ENCODE peak calls at places on chromosomes 16 and 17, in eight cellular contexts. G, M, W, B, L, H, F and O are unnamed samples. For H3K27me3, the result is how much of the 10 kb centered on the place peaks cover.

GRCh38 chr17:34312080-34312479 is 7.2 kb upstream of the CCL8 start:
- DNase-seq in G (no peak), M (no peak), W (no peak), B (no peak), L (no peak), H (no peak), F (no peak), O (no peak)

GRCh38 chr16:2163211-2163881 is 7.8 kb downstream of the TRAF7 start:
- DNase-seq in G (no peak), M (no peak), W (no peak), B (no peak), L (peak), H (no peak), F (peak), O (no peak)

GRCh38 chr17:6666077-6666521 is 14.5 kb downstream of the C17orf100 start:
- DNase-seq in G (peak), M (peak), W (peak), B (no peak), L (peak), H (peak), F (peak), O (peak)

GRCh38 chr17:57548421-57549385 is 196.4 kb downstream of the CCDC182 start:
- DNase-seq in G (no peak), M (no peak), W (no peak), B (no peak), L (no peak), H (no peak), F (no peak), O (no peak)

GRCh38 chr16:89370081-89370511 is 120.3 kb downstream of the ANKRD11 start:
- DNase-seq in G (no peak), M (no peak), W (peak), B (no peak), L (no peak), H (no peak), F (no peak), O (no peak)

GRCh38 chr17:8488931-8489330 is 53.2 kb downstream of the NDEL1 start:
- DNase-seq in G (no peak), M (peak), W (peak), B (peak), L (no peak), H (no peak), F (no peak), O (peak)

GRCh38 chr16:13056607-13057006 is 155.2 kb downstream of the SHISA9 start:
- DNase-seq in G (no peak), M (no peak), W (no peak), B (no peak), L (no peak), H (peak), F (no peak), O (no peak)

GRCh38 chr17:31488264-31488981 is 96.9 kb downstream of the RAB11FIP4 start:
- DNase-seq in G (peak), M (peak), W (no peak), B (no peak), L (peak), H (no peak), F (peak), O (no peak)

GRCh38 chr16:27084296-27085065 is 17.8 kb downstream of the C16orf82 start:
- DNase-seq in G (no peak), M (no peak), W (no peak), B (no peak), L (no peak), H (no peak), F (no peak), O (no peak)

GRCh38 chr17:44198721-44199552 is 747 bp downstream of the ATXN7L3 start:
- DNase-seq in G (peak), M (peak), W (no peak), B (no peak), L (peak), H (peak), F (peak), O (no peak)

GRCh38 chr16:85327731-85328664 is 215.7 kb upstream of the CIBAR2 start:
- DNase-seq in G (no peak), M (no peak), W (peak), B (no peak), L (no peak), H (no peak), F (no peak), O (no peak)

GRCh38 chr17:8126306-8127066 is 2.6 kb upstream of the HES7 start:
- DNase-seq in G (no peak), M (no peak), W (no peak), B (no peak), L (no peak), H (peak), F (peak), O (no peak)

GRCh38 chr17:81193470-81194224 is 27.6 kb upstream of the AATK start:
- DNase-seq in G (no peak), M (no peak), W (no peak), B (no peak), L (no peak), H (no peak), F (no peak), O (no peak)

GRCh38 chr16:1635070-1635469 is 22.9 kb downstream of the CRAMP1 start:
- DNase-seq in G (no peak), M (no peak), W (peak), B (no peak), L (no peak), H (no peak), F (no peak), O (no peak)

GRCh38 chr16:28549301-28549899 is 4.3 kb upstream of the SGF29 start:
- DNase-seq in G (no peak), M (no peak), W (peak), B (no peak), L (no peak), H (no peak), F (no peak), O (no peak)

GRCh38 chr16:57618306-57619132 is 9.9 kb upstream of the ADGRG1 start:
- DNase-seq in G (peak), M (no peak), W (no peak), B (no peak), L (peak), H (no peak), F (no peak), O (no peak)

GRCh38 chr17:1045456-1045855 is 48.5 kb downstream of the TIMM22 start:
- DNase-seq in G (no peak), M (no peak), W (no peak), B (no peak), L (no peak), H (no peak), F (no peak), O (no peak)

GRCh38 chr16:88681709-88682451 is 4.4 kb downstream of the SNAI3 start:
- DNase-seq in G (peak), M (peak), W (no peak), B (no peak), L (peak), H (peak), F (peak), O (no peak)

GRCh38 chr16:27464663-27465482 is 62.9 kb downstream of the IL21R start:
- DNase-seq in G (no peak), M (no peak), W (no peak), B (no peak), L (no peak), H (no peak), F (no peak), O (no peak)

GRCh38 chr16:48616571-48616970 is 6.6 kb upstream of the N4BP1 start:
- DNase-seq in G (no peak), M (no peak), W (no peak), B (no peak), L (peak), H (no peak), F (no peak), O (no peak)

GRCh38 chr16:48619547-48619946 is 9.6 kb upstream of the N4BP1 start:
- DNase-seq in G (no peak), M (no peak), W (no peak), B (no peak), L (no peak), H (no peak), F (no peak), O (no peak)

GRCh38 chr16:48617104-48617503 is 7.1 kb upstream of the N4BP1 start:
- DNase-seq in G (no peak), M (no peak), W (no peak), B (no peak), L (no peak), H (no peak), F (no peak), O (no peak)

GRCh38 chr16:48620445-48620844 is 10.5 kb upstream of the N4BP1 start:
- DNase-seq in G (no peak), M (no peak), W (no peak), B (no peak), L (peak), H (no peak), F (no peak), O (no peak)

GRCh38 chr16:48617711-48618148 is 7.8 kb upstream of the N4BP1 start:
- DNase-seq in G (peak), M (no peak), W (peak), B (no peak), L (peak), H (no peak), F (no peak), O (no peak)
- TF ChIP-seq CTCF in G (no peak), M (no peak), W (no peak), B (no peak), L (no peak), H (no peak), F (no peak), O (no peak)

GRCh38 chr16:67108489-67108888 is 1.3 kb upstream of the PHAF1 start:
- DNase-seq in G (no peak), M (no peak), W (no peak), B (no peak), L (no peak), H (no peak), F (no peak), O (no peak)

GRCh38 chr16:67110136-67110847 is 551 bp downstream of the PHAF1 start:
- DNase-seq in G (peak), M (no peak), W (no peak), B (no peak), L (no peak), H (no peak), F (no peak), O (no peak)

GRCh38 chr16:67108931-67109406 is 772 bp upstream of the PHAF1 start:
- DNase-seq in G (no peak), M (no peak), W (no peak), B (no peak), L (no peak), H (no peak), F (no peak), O (no peak)

GRCh38 chr16:67111951-67112444 is 2.3 kb downstream of the PHAF1 start:
- DNase-seq in G (no peak), M (no peak), W (no peak), B (no peak), L (no peak), H (no peak), F (no peak), O (no peak)

DNA sequence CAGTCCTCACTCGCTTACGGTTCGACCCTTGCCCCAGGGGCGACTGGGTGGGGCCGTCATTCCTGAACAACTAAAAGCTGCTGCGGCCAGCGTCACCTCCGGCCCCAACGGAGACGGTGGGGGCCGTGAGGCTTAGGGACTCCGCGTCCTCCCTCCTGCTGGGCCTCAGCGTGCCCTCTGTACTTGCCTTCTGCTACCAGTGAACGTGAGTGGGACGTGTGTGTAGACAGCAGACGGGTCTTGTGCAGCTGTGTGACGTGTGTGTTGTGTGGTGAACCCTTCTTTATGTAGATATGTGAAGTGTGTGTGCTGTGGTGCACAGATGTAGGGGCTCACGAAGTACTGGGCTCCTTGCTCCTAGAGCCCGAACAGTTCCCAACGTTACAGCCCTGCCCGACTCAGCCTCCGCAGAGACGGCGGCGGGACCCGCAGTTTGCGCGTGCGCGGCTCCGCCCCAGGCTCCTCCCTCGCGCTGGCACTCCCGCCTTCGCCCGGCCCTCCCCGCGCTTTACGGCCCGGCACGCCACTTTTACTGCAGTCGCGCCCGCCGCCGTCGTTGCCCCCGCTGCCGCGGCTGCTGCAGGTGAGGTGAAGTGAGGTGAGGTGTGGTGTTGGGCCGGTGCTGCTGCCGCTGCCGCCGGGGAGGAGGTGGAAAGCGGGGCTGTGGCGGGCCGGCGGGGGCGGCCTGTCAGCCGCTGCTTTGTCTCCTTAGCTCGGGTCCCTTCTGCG is at the start of gene PHAF1:
- DNase-seq in G (peak), M (peak), W (peak), B (peak), L (peak), H (peak), F (peak), O (peak)
- H3K4me3 ChIP-seq in G (peak), M (peak), W (peak), B (peak), L (peak), H (peak), F (peak), O (peak)

DNA sequence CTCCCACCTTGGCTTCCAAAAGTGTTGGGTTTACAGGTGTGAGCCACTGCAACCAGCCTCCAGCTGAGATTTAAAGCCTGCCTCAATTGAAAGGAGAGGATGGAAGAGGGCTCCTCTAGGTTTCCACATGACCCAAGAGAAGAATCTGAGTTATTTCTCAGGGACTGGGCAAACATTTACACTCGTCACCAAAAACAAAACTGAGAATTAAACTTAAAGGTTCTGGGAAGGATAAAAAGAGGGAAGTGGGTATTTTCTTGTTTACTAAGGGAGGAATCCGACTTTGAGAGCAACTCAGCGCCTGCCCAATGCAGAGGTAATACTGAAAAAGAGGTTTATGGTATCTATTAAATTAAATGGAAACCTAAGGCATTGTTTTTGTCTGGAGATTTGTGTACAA is 13.3 kb downstream of the HOXB1 start:
- DNase-seq in G (no peak), M (no peak), W (no peak), B (no peak), L (no peak), H (no peak), F (no peak), O (no peak)
- H3K27me3 ChIP-seq in G (under half), M (under half), W (under half), B (under half), L (under half), H (under half), F (under half), O (under half)

GRCh38 chr16:16096161-16096857 is 127.0 kb downstream of the ABCC6 start:
- DNase-seq in G (peak), M (no peak), W (peak), B (peak), L (no peak), H (no peak), F (peak), O (no peak)
- TF ChIP-seq CTCF in G (no peak), M (no peak), W (peak), B (peak), L (no peak), H (peak), F (peak), O (peak)

GRCh38 chr16:73095142-73095791 is 47.3 kb upstream of the ZFHX3 start:
- DNase-seq in G (no peak), M (no peak), W (no peak), B (no peak), L (no peak), H (no peak), F (no peak), O (no peak)
- H3K4me3 ChIP-seq in G (no peak), M (no peak), W (no peak), B (no peak), L (no peak), H (no peak), F (no peak), O (no peak)

DNA sequence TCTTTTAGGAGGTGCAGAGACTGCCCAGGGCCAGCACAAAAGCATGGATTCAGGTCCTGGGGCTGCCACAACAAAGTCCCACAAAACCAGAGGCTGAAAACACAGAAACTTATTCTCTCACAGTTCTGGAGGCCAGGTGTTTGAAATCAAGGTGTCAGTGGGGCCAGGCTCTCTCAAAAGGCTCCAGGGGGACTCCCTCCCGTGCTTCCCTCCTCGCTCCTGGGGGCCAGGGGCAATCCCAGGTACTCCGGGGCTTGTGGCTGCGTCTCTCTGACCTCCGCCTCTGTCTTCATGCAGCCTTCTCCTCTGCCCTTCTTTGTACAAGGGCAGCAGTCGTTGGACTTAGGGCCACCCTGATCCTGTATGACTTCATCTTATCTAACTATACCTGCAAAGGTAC is 8.3 kb upstream of the RBFOX3 start:
- DNase-seq in G (no peak), M (no peak), W (no peak), B (no peak), L (no peak), H (no peak), F (no peak), O (no peak)
- H3K27me3 ChIP-seq in G (under half), M (under half), W (under half), B (under half), L (under half), H (under half), F (under half), O (under half)

GRCh38 chr17:75587718-75588545 is at the start of gene MYO15B:
- DNase-seq in G (peak), M (peak), W (no peak), B (no peak), L (peak), H (no peak), F (peak), O (no peak)
- TF ChIP-seq CTCF in G (peak), M (no peak), W (peak), B (peak), L (peak), H (peak), F (peak), O (peak)

DNA sequence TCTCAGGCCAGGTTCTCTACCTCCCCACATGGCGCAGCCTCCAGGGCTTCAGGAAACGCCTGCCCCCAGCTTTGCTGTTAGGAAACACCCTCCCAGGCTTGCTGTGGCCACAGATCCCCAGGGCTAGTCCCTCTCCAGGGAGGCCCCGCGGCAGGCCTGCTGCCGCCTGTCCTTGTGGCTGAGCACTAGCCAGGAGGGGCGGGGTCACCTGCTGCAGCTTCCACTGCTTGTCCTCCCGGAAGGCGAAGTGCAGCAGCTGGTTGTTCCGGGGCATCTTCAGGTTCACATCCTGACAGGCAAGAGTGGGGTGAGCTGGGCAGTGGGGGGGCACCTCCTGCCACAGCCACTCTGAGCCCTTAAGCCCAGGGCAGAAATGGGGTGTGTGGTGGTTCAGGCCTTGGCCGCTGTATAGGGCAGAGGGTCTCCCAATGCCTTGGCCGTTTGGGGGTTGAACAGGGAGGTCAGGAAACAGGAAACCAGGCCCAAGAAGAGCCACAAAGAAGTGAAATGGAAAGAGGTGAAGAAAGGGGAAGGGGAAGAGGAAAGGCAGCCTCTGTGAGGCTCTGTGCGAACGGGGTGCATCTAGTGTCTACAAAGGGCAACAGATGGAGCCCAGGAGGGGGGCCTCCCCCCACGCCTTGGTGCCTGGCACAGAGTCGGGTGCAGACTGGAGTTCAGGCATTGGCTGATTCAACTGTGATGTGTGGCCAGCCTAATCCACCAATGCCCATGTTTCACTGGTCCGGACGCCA is 2.0 kb downstream of the ROGDI start:
- DNase-seq in G (peak), M (no peak), W (no peak), B (no peak), L (peak), H (peak), F (peak), O (no peak)
- H3K4me3 ChIP-seq in G (no peak), M (no peak), W (no peak), B (no peak), L (peak), H (peak), F (no peak), O (no peak)

DNA sequence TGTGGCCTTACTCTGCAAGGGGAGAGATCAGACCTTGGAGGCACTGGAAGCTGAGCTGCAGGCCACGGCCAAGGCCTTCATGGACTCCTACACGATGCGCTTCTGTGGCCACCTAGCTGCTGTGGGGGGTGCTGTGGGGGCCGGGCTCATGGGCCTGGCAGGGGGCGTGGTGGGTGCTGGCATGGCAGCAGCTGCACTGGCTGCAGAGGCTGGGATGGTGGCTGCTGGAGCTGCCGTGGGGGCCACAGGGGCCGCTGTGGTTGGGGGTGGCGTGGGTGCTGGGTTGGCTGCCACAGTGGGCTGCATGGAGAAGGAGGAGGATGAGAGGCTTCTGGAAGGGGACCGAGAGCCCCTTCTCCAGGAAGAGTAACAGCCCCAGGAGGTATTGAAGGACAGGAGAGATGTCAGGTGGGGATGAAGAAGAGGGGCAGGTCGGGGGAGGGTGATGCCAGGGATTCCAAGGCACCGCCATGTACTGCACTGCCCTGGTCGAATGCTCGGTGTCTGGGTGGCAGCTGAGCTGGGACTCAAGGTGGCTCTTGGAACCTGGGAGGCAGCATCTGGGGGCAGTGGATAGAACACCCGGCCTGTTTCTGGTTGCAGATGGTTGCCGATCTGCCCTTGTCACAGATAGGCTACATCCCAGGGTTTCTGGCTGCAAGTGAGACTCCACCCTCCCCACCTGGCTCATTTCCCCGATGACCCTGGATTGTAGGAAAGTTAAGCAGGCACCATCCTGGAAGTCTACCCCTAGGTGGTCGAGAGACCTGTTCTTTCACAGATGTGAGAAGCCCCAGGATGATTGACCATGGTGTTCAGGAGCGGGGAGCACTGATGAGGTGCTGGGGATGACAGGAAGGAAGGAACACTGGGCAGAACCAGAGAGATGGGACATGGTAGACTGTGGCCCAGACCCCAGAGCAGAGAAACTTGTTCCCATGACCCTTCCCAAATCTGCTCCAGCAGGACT is 5.1 kb downstream of the RNF112 start:
- DNase-seq in G (no peak), M (no peak), W (no peak), B (no peak), L (no peak), H (no peak), F (no peak), O (no peak)
- H3K27me3 ChIP-seq in G (under half), M (under half), W (under half), B (under half), L (under half), H (under half), F (under half), O (under half)